ENCODE peak calls at places on chromosome 22, in six cellular contexts. One of them, this sample, is unnamed.
A peak's percentile ranks its signal among the peaks of the same experiment; 100 is the strongest.

GRCh38 chr22:39185601-39186012 is 33.1 kb upstream of the CBX7 start:
- DNase-seq in GM12891: no peak
- DNase-seq in HepG2: peak; percentile 50
- DNase-seq in K562: peak; percentile 34
- DNase-seq in H1: no peak
- DNase-seq in GM12878: no peak
- DNase-seq in this sample: no peak

GRCh38 chr22:19105867-19106802 is 16.1 kb downstream of the DGCR2 start:
- DNase-seq in GM12891: no peak
- DNase-seq in HepG2: no peak
- DNase-seq in K562: peak; percentile 63
- DNase-seq in H1: no peak
- DNase-seq in GM12878: no peak
- DNase-seq in this sample: no peak

GRCh38 chr22:32103648-32104326 is 55.3 kb downstream of the C22orf42 start:
- DNase-seq in GM12891: no peak
- DNase-seq in HepG2: no peak
- DNase-seq in K562: no peak
- DNase-seq in H1: no peak
- DNase-seq in GM12878: no peak
- DNase-seq in this sample: no peak

GRCh38 chr22:28112548-28113043 is 193.5 kb upstream of the PITPNB start:
- DNase-seq in GM12891: no peak
- DNase-seq in HepG2: peak; percentile 25
- DNase-seq in K562: peak; percentile 28
- DNase-seq in H1: no peak
- DNase-seq in GM12878: no peak
- DNase-seq in this sample: no peak

GRCh38 chr22:32122899-32123298 is 36.2 kb downstream of the C22orf42 start:
- DNase-seq in GM12891: no peak
- DNase-seq in HepG2: no peak
- DNase-seq in K562: no peak
- DNase-seq in H1: peak; percentile 31
- DNase-seq in GM12878: no peak
- DNase-seq in this sample: no peak

GRCh38 chr22:50444663-50445062 is 30.2 kb downstream of the SBF1 start:
- DNase-seq in GM12891: no peak
- DNase-seq in HepG2: no peak
- DNase-seq in K562: no peak
- DNase-seq in H1: no peak
- DNase-seq in GM12878: no peak
- DNase-seq in this sample: no peak

GRCh38 chr22:36027579-36027959 is 1.1 kb downstream of the RBFOX2 start:
- DNase-seq in GM12891: no peak
- DNase-seq in HepG2: no peak
- DNase-seq in K562: no peak
- DNase-seq in H1: no peak
- DNase-seq in GM12878: no peak
- DNase-seq in this sample: no peak

GRCh38 chr22:37457093-37457893 is 28.9 kb downstream of the MFNG start:
- DNase-seq in GM12891: peak; percentile 81
- DNase-seq in HepG2: peak; percentile 60
- DNase-seq in K562: peak; percentile 81
- DNase-seq in H1: peak; percentile 97
- DNase-seq in GM12878: peak; percentile 24
- DNase-seq in this sample: peak; percentile 80

GRCh38 chr22:37454857-37455686 is 27.8 kb upstream of the ELFN2 start:
- DNase-seq in GM12891: no peak
- DNase-seq in HepG2: peak; percentile 88
- DNase-seq in K562: peak; percentile 39
- DNase-seq in H1: no peak
- DNase-seq in GM12878: no peak
- DNase-seq in this sample: no peak

GRCh38 chr22:35230839-35231584 is 26.3 kb upstream of the HMGXB4 start:
- DNase-seq in GM12891: no peak
- DNase-seq in HepG2: peak; percentile 51
- DNase-seq in K562: no peak
- DNase-seq in H1: no peak
- DNase-seq in GM12878: no peak
- DNase-seq in this sample: no peak

GRCh38 chr22:23098230-23098705 is 27.9 kb downstream of the GNAZ start:
- DNase-seq in GM12891: no peak
- DNase-seq in HepG2: no peak
- DNase-seq in K562: peak; percentile 55
- DNase-seq in H1: no peak
- DNase-seq in GM12878: no peak
- DNase-seq in this sample: no peak

GRCh38 chr22:33909075-33909458 is 11.2 kb downstream of the LARGE1 start:
- DNase-seq in GM12891: no peak
- DNase-seq in HepG2: peak; percentile 49
- DNase-seq in K562: no peak
- DNase-seq in H1: no peak
- DNase-seq in GM12878: no peak
- DNase-seq in this sample: no peak

GRCh38 chr22:23523746-23524145 is 56.3 kb downstream of the IGLL1 start:
- DNase-seq in GM12891: no peak
- DNase-seq in HepG2: no peak
- DNase-seq in K562: no peak
- DNase-seq in H1: no peak
- DNase-seq in GM12878: no peak
- DNase-seq in this sample: peak; percentile 2

GRCh38 chr22:39960791-39961746 is 872 bp downstream of the TMA7B start:
- DNase-seq in GM12891: peak; percentile 38
- DNase-seq in HepG2: no peak
- DNase-seq in K562: peak; percentile 75
- DNase-seq in H1: no peak
- DNase-seq in GM12878: peak; percentile 96
- DNase-seq in this sample: peak; percentile 58

GRCh38 chr22:33328789-33329296 is 270.7 kb upstream of the SYN3 start:
- DNase-seq in GM12891: no peak
- DNase-seq in HepG2: peak; percentile 55
- DNase-seq in K562: no peak
- DNase-seq in H1: no peak
- DNase-seq in GM12878: no peak
- DNase-seq in this sample: no peak

GRCh38 chr22:35335468-35335867 is 35.8 kb downstream of the TOM1 start:
- DNase-seq in GM12891: no peak
- DNase-seq in HepG2: no peak
- DNase-seq in K562: no peak
- DNase-seq in H1: no peak
- DNase-seq in GM12878: no peak
- DNase-seq in this sample: no peak

DNA sequence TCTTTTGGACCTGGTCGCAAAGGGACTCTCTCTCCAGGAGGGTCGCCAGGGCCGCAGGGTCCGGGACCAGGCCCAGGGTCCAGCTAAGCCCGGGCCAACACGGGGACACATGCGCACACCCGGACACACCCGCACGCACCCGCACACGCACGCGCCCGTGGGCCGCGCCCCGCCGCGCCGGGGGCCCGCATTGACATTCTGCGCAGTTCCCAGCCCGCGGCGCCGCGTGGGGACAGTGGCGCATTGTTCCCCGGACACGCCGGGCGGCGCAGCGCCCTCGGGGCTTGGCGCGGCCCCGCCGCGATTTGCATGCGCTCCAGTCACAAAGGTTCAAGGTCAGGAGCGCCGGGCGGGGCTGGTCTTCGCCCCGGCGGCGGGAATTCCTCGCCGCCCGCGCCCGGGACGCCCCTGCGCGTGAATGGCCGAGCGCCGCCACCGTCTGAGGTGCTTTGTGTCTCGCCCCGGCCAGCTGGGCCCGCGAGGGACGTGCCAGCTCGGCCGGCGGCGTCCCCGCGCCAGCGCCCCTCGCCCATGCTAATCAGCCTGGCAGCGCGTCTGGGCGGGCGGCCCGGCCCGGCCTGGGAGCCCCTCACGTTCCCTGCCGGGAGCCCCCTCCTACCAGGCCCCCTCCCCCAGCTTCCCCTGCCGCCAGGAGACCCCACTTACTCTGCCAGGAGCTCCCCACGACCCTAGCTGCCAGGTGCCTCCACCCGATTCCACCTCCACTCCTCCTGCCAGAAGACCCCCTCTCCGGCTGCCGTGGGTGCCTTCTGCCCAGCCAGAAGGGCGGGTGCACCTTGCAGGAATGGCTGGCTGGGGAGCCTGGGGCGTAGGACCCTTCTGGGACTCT is 50.5 kb upstream of the WNT7B start:
- DNase-seq in GM12891: no peak
- DNase-seq in HepG2: peak; percentile 46
- DNase-seq in K562: peak; percentile 64
- DNase-seq in H1: no peak
- DNase-seq in GM12878: no peak
- DNase-seq in this sample: no peak
- TF ChIP-seq POLR2A in GM12891: no peak
- TF ChIP-seq POLR2A in HepG2: no peak
- TF ChIP-seq POLR2A in K562: no peak
- TF ChIP-seq POLR2A in H1: no peak
- TF ChIP-seq POLR2A in GM12878: no peak
- TF ChIP-seq POLR2A in this sample: no peak

DNA sequence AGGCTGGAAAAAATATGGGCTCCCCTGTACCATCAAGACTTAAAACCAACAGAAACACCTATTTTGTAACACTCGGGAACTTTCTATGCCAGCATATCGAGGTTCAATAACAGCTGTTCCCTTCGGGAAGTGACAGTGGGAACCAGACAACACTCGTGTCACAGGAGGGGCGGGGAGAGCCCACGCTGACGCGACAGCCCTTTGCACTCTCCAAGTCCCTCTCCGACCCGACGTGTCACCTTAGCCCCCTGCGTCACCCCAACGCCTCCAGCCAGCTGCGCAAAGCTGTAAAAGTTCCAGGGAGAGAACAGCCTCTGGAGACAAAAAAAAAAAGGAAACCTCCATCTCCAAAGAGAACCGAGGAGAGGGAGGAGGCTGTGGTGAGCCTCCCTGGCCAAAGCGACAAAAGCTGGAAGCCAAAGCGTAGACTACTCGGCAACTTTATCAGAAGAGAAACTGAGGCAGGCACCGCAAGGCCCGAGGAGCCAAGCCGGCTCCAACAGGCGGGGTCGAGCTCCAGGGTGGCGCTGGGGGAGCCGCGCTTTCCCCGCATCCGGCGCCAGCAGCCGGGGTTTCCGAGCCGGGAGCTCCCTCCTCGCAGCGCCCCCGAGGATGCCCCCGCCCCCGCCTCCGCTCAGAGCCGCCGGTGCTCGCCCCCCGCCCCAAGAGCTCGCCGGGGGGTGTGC is 751 bp downstream of the ARFGAP3 start:
- DNase-seq in GM12891: peak; percentile 37
- DNase-seq in HepG2: peak; percentile 25
- DNase-seq in K562: no peak
- DNase-seq in H1: peak; percentile 72
- DNase-seq in GM12878: no peak
- DNase-seq in this sample: peak; percentile 60
- TF ChIP-seq TAF1 in GM12891: no peak
- TF ChIP-seq TAF1 in HepG2: no peak
- TF ChIP-seq TAF1 in K562: no peak
- TF ChIP-seq TAF1 in H1: no peak
- TF ChIP-seq TAF1 in GM12878: no peak
- TF ChIP-seq TAF1 in this sample: no peak

GRCh38 chr22:17794726-17795125 is 20.5 kb upstream of the BID start:
- DNase-seq in GM12891: no peak
- DNase-seq in HepG2: no peak
- DNase-seq in K562: no peak
- DNase-seq in H1: no peak
- DNase-seq in GM12878: no peak
- DNase-seq in this sample: no peak

GRCh38 chr22:17795143-17795542 is 20.9 kb upstream of the BID start:
- DNase-seq in GM12891: no peak
- DNase-seq in HepG2: no peak
- DNase-seq in K562: no peak
- DNase-seq in H1: no peak
- DNase-seq in GM12878: no peak
- DNase-seq in this sample: no peak

GRCh38 chr22:17796695-17797094 is 22.4 kb upstream of the BID start:
- DNase-seq in GM12891: no peak
- DNase-seq in HepG2: no peak
- DNase-seq in K562: no peak
- DNase-seq in H1: no peak
- DNase-seq in GM12878: no peak
- DNase-seq in this sample: no peak

GRCh38 chr22:17797721-17798559 is 23.7 kb upstream of the BID start:
- DNase-seq in GM12891: peak; percentile 64
- DNase-seq in HepG2: no peak
- DNase-seq in K562: no peak
- DNase-seq in H1: no peak
- DNase-seq in GM12878: peak; percentile 95
- DNase-seq in this sample: peak; percentile 70

DNA sequence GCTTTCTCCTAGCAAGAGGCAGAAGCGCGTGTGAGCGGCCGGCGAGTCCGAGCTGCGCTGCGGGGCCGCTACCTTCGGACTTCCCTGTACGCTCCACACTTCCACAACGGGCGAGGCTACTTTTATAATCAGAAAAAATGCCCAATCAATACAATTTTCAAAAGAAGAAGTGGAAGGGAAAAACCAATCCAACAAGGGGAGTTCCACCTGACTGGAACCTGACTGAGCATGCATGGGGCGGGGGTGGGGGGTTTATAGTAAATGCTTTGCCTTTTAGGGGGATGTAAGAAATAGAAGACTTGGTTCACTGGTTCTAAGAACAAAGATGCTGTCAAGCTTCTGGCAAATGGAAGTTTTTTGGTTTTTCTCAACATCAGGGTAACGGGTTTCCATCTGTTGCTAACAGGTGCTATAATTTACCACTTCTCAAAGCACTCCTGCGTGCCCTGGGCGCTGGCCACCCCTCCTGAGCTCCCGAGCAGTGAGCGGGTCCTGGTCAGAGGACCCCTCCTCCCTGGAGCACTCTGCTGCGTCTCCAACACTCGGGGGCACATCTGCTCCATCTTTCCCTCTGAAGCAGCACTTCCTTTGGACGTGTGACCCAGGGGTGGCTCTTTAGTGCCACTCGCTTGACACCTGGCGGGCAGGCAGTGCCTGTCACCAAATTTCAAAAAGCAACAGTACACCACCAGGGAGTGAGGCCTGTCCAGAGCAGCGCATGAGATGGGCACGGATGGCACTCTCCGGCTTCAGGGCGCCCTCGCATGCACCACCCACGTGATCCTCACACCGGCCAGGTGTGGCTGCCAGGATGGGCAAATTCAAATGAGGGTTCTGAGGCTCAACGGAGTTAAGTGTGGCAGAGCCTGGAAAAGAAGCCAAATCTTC is 21.6 kb upstream of the BID start:
- DNase-seq in GM12891: no peak
- DNase-seq in HepG2: no peak
- DNase-seq in K562: no peak
- DNase-seq in H1: no peak
- DNase-seq in GM12878: no peak
- DNase-seq in this sample: peak; percentile 57
- TF ChIP-seq POLR2AphosphoS5 in GM12891: peak; percentile 38
- TF ChIP-seq POLR2AphosphoS5 in HepG2: no peak
- TF ChIP-seq POLR2AphosphoS5 in K562: no peak
- TF ChIP-seq POLR2AphosphoS5 in H1: no peak
- TF ChIP-seq POLR2AphosphoS5 in GM12878: peak; percentile 73
- TF ChIP-seq POLR2AphosphoS5 in this sample: peak; percentile 83

GRCh38 chr22:49212002-49212401 is 615.7 kb downstream of the BRD1 start:
- DNase-seq in GM12891: no peak
- DNase-seq in HepG2: no peak
- DNase-seq in K562: no peak
- DNase-seq in H1: peak; percentile 20
- DNase-seq in GM12878: no peak
- DNase-seq in this sample: no peak
- TF ChIP-seq POLR2A in GM12891: no peak
- TF ChIP-seq POLR2A in HepG2: no peak
- TF ChIP-seq POLR2A in K562: no peak
- TF ChIP-seq POLR2A in H1: no peak
- TF ChIP-seq POLR2A in GM12878: no peak
- TF ChIP-seq POLR2A in this sample: no peak